ENCODE peak calls at places on chromosomes 13 and 19, in five cellular contexts. D is mucosa of descending colon, J is neuronal stem cell, S is uterus, L is tibial artery. G is an unnamed sample. For H3K4me1, the result is how much of the 10 kb centered on the place peaks cover.

GRCh38 chr13:51995677-51996551 is 15.3 kb downstream of the ATP7B start:
- DNase-seq in D (peak), J (no peak), L (no peak), S (no peak), G (no peak)

GRCh38 chr19:44151491-44151890 is 10.1 kb downstream of the ZNF234 start:
- DNase-seq in J (no peak), S (no peak), D (no peak), L (no peak), G (no peak)

GRCh38 chr19:46385636-46386035 is 27.7 kb downstream of the CCDC8 start:
- DNase-seq in D (no peak), J (no peak), L (no peak), S (no peak), G (no peak)

GRCh38 chr19:57099199-57099661 is 20.6 kb upstream of the USP29 start:
- DNase-seq in L (peak), S (peak), D (peak), J (peak), G (peak)

GRCh38 chr13:104975272-104975671 is 1560.2 kb downstream of the EFNB2 start:
- DNase-seq in L (no peak), D (no peak), S (no peak), J (no peak), G (no peak)

GRCh38 chr13:23915308-23915707 is 18.0 kb upstream of the C1QTNF9B start:
- DNase-seq in L (no peak), J (no peak), S (no peak), D (no peak), G (no peak)

GRCh38 chr19:51698296-51698695 is 5.2 kb downstream of the SPACA6 start:
- DNase-seq in S (no peak), D (no peak), L (no peak), J (no peak), G (no peak)

GRCh38 chr13:37460211-37460610 is 138.4 kb downstream of the POSTN start:
- DNase-seq in J (no peak), L (no peak), S (no peak), D (no peak), G (no peak)

GRCh38 chr13:91172160-91172559 is 175.3 kb upstream of the MIR17HG start:
- DNase-seq in L (no peak), J (no peak), S (no peak), D (no peak), G (no peak)

GRCh38 chr13:46577656-46578589 is 25.0 kb downstream of the LRCH1 start:
- DNase-seq in L (no peak), J (no peak), S (no peak), D (no peak), G (peak)

GRCh38 chr19:852136-853013 is at the start of gene ELANE:
- DNase-seq in L (no peak), D (no peak), S (no peak), J (no peak), G (peak)

GRCh38 chr13:101917833-101918755 is 465.6 kb downstream of the ITGBL1 start:
- DNase-seq in S (no peak), L (no peak), D (no peak), J (no peak), G (no peak)

GRCh38 chr19:10074153-10074552 is 12.0 kb upstream of the SHFL start:
- DNase-seq in S (no peak), D (no peak), L (no peak), J (no peak), G (peak)

GRCh38 chr13:42211704-42212103 is 60.2 kb upstream of the AKAP11 start:
- DNase-seq in L (no peak), J (no peak), D (no peak), S (no peak), G (no peak)

GRCh38 chr19:41265376-41266153 is 1.4 kb downstream of the HNRNPUL1 start:
- DNase-seq in L (no peak), J (no peak), S (no peak), D (peak), G (peak)

GRCh38 chr19:55459950-55460657 is 1.3 kb downstream of the ISOC2 start:
- DNase-seq in S (no peak), L (no peak), J (no peak), D (peak), G (no peak)

DNA sequence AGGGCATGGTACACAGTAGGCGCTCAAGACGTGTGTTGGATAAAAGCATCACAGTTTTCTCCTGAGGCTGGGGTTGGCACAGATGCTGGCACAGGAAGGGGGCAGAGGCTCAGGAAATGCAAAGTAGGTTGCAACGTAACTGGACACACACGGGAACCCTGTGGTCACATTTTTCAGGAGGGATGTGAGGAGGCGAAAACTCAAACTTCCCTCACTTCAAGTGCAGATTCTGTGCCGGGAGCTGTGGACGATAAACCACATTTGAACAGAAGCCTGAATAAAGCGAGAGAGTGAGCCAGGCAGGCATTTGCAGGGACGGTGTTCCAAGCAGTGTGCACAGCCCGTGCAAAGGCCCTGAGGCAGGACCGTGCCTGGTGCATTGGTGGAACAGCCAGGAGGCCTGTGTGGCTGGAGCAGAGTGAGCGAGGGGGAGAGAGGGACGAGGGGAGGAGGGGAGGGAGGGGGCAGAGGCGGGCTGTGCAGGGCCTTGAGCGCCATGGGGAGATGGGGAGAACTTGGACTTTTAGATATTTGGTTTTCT is 40.3 kb downstream of the NFIC start:
- DNase-seq in J (no peak), D (no peak), S (no peak), L (no peak), G (no peak)
- H3K4me1 ChIP-seq in J (under half), D (under half), S (under half), L (under half), G (under half)

GRCh38 chr19:13844130-13844631 is 32.8 kb upstream of the NANOS3 start:
- DNase-seq in D (peak), L (no peak), S (no peak), J (no peak), G (peak)

GRCh38 chr19:13841339-13842293 is 35.3 kb upstream of the NANOS3 start:
- DNase-seq in L (no peak), D (peak), J (no peak), S (no peak), G (peak)

GRCh38 chr19:13842294-13843103 is 34.4 kb upstream of the NANOS3 start:
- DNase-seq in J (no peak), S (peak), L (peak), D (peak), G (peak)

GRCh38 chr19:13840751-13841338 is 36.1 kb upstream of the NANOS3 start:
- DNase-seq in D (no peak), J (no peak), S (no peak), L (no peak), G (no peak)

DNA sequence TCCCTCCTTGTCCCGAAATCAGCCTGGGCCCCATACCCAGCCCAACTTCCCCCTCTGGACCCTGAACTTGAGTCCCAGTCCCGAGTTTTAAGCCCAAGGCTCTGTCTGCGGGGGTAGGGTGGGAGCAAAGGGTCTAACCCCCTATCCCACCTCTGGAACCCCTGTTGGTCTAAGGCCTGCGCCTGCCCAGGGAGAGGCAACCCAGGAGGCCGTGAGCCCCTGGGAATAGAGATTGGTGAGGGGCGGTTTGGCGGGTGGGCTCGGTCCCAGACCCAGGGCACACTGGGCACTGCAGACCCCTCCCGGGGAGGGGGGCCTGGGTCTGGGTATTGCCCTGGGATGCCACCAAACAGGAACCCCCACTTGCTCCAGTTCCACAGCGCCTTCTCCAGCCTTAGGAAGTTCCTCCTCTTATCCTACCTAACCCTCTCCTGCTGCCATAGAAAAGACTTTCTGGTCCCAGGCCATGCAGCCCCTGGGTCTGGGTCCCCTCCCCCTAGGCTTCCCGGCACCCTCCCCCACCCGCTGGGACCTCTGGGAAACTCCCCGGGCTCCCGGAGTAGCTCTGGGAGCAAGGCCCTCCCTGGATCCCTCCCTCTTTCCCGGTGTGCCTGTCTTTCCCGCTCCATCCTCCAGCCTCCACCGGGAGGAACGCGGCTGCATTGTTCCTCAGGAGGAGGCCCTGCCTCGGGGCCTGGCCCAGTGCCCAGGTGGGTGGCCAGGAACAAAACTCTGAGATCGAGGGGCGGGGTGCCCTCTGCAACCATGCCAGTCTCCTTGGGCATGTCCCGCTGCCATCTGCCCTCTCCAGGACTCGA is 33.6 kb upstream of the NANOS3 start:
- DNase-seq in J (no peak), L (no peak), S (peak), D (peak), G (peak)
- H3K4me1 ChIP-seq in J (under half), L (under half), S (under half), D (half or more), G (half or more)

DNA sequence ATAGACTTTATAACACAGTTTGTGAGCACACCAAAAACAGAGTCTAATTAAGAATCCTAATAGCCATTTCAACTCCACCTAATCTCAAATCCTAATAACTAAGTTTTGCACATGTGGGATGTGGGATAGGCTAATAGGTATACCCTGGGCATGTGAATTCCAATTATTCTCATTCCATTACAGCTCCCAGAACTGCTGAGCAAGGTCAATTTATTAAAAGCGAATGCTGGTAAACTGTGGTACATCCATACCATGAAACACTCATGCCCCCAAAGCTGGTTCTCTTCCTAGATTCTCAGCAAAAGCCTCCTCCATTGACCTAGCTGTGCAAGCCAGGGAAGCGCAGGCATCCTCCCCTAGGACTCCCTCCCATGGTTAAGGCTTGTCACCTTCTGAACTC is 113.8 kb downstream of the USP12 start:
- DNase-seq in J (no peak), S (no peak), L (no peak), D (no peak), G (no peak)
- H3K4me1 ChIP-seq in J (under half), S (under half), L (under half), D (under half), G (under half)

GRCh38 chr19:5025027-5025426 is 56.1 kb downstream of the KDM4B start:
- DNase-seq in L (no peak), J (no peak), S (no peak), D (no peak), G (no peak)
- H3K4me1 ChIP-seq in L (under half), J (under half), S (under half), D (under half), G (under half)

DNA sequence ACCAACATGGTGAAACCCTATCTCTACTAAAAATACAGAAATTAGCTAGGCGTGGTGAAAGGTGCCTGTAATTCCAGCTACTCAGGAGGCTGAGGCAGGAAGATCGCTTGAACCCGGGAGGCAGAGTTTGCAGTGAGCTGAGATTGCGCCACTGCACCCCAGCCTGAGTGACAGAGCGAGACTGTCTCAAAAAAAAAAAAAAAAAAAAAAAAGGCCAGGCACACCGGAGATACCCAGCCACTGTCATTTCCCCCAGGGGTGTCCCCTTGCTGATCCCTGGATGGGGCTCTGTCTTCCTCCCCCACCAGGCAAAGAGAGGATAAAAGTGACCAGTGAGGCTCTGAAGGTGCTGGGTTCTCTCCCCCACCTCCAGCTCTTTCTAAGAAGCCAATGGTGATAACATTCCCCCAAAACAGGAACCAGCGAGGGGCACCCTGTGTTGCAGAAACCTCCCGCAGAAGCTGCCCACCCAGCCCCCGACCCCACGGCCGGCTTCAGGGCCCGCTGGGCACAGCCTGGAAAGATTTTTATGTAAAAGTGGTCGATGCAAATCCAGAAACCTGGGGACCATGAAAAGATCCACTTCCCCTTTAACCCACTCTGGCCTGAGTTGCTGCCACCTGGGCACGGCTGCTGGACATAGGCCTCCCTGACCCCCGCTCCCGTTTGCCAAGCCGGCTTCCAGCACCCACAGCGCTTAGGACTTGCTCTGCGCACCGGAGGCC is 61.3 kb upstream of the KLF2 start:
- DNase-seq in L (no peak), D (no peak), S (no peak), J (no peak), G (no peak)
- H3K4me1 ChIP-seq in L (under half), D (under half), S (under half), J (under half), G (under half)

GRCh38 chr13:40617801-40618356 is 48.6 kb downstream of the FOXO1 start:
- DNase-seq in S (peak), D (no peak), J (no peak), L (no peak), G (no peak)
- H3K4me1 ChIP-seq in S (under half), D (under half), J (under half), L (under half), G (under half)

GRCh38 chr13:77016241-77016812 is 10.6 kb downstream of the FBXL3 start:
- DNase-seq in S (no peak), L (no peak), J (no peak), D (no peak), G (no peak)

GRCh38 chr13:77014906-77015685 is 11.9 kb downstream of the FBXL3 start:
- DNase-seq in S (no peak), D (no peak), L (no peak), J (no peak), G (no peak)

GRCh38 chr13:77016888-77017623 is 9.9 kb downstream of the FBXL3 start:
- DNase-seq in L (no peak), D (no peak), J (no peak), S (no peak), G (no peak)

GRCh38 chr13:77022341-77022740 is 4.6 kb downstream of the FBXL3 start:
- DNase-seq in J (no peak), L (no peak), D (no peak), S (no peak), G (peak)

GRCh38 chr13:77019756-77020155 is 7.2 kb downstream of the FBXL3 start:
- DNase-seq in L (no peak), J (no peak), D (no peak), S (no peak), G (no peak)
- H3K4me1 ChIP-seq in L (half or more), J (under half), D (half or more), S (under half), G (under half)

GRCh38 chr13:49110122-49110831 is 109.9 kb upstream of the MLNR start:
- DNase-seq in D (peak), L (peak), J (peak), S (peak), G (peak)
- H3K4me1 ChIP-seq in D (under half), L (under half), J (under half), S (under half), G (under half)

GRCh38 chr13:92187378-92187989 is 789.1 kb downstream of the GPC5 start:
- DNase-seq in J (peak), S (no peak), L (no peak), D (peak), G (peak)

GRCh38 chr13:92188574-92188973 is 790.2 kb downstream of the GPC5 start:
- DNase-seq in J (no peak), L (no peak), D (no peak), S (no peak), G (no peak)
- H3K4me1 ChIP-seq in J (under half), L (under half), D (under half), S (under half), G (under half)